ENCODE peak calls at places on chromosomes 12 and 14, in five cellular contexts. N, X, Y, Q and R are unnamed samples. For H3K36me3, the result is how much of the 10 kb centered on the place peaks cover.

GRCh38 chr12:57479376-57480115 is at the start of gene ARHGAP9:
- DNase-seq in N (no peak), X (no peak), Y (no peak), Q (no peak), R (peak)

GRCh38 chr14:50085570-50086315 is 30.6 kb downstream of the VCPKMT start:
- DNase-seq in N (no peak), X (no peak), Y (no peak), Q (peak), R (peak)

GRCh38 chr12:10113085-10113484 is 14.3 kb upstream of the CLEC1A start:
- DNase-seq in N (no peak), X (no peak), Y (no peak), Q (peak), R (no peak)

GRCh38 chr14:73759183-73759713 is 45.1 kb upstream of the PNMA1 start:
- DNase-seq in N (peak), X (peak), Y (peak), Q (peak), R (peak)

GRCh38 chr12:40692617-40693502 is 621 bp downstream of the CNTN1 start:
- DNase-seq in N (peak), X (peak), Y (peak), Q (peak), R (peak)

GRCh38 chr14:94395306-94395899 is 7.0 kb upstream of the SERPINA1 start:
- DNase-seq in N (no peak), X (no peak), Y (no peak), Q (no peak), R (no peak)

GRCh38 chr14:34650786-34651584 is 21.0 kb upstream of the SNX6 start:
- DNase-seq in N (no peak), X (no peak), Y (no peak), Q (peak), R (no peak)

GRCh38 chr14:55245657-55246268 is 25.5 kb upstream of the FBXO34 start:
- DNase-seq in N (no peak), X (no peak), Y (peak), Q (peak), R (no peak)

GRCh38 chr14:49857427-49858003 is 4.9 kb upstream of the NEMF start:
- DNase-seq in N (no peak), X (no peak), Y (no peak), Q (no peak), R (no peak)

GRCh38 chr12:132275110-132275531 is 54.3 kb downstream of the GALNT9 start:
- DNase-seq in N (no peak), X (no peak), Y (peak), Q (peak), R (peak)

GRCh38 chr12:45219621-45220020 is 3.7 kb downstream of the ANO6 start:
- DNase-seq in N (no peak), X (no peak), Y (no peak), Q (no peak), R (no peak)

GRCh38 chr12:67645126-67645525 is 3.4 kb upstream of the DYRK2 start:
- DNase-seq in N (no peak), X (no peak), Y (no peak), Q (no peak), R (no peak)

GRCh38 chr14:68020999-68021663 is 201.6 kb downstream of the RAD51B start:
- DNase-seq in N (no peak), X (no peak), Y (no peak), Q (no peak), R (no peak)

GRCh38 chr12:121926874-121927706 is 8.7 kb downstream of the CFAP251 start:
- DNase-seq in N (no peak), X (no peak), Y (no peak), Q (no peak), R (no peak)

GRCh38 chr14:36313898-36314297 is 6.5 kb downstream of the MBIP start:
- DNase-seq in N (no peak), X (no peak), Y (no peak), Q (no peak), R (no peak)

DNA sequence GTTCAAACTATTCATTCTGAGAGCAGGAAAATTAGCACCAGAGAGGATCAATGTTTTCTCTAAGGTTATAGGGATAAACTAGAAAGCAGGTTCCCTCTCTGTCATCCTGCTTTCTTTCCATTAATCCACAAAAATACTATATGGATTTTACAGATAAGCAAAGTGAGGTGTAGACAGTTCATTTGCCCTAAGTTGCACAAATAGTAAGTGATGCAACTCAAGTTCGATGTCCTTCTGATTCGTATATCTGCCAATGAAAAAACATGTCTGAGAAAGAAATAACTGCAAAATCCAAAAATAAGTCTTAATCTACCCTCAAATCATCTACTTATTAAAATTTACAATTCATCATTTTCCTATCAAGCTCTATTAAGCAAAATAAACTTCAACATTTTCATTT is 254.6 kb upstream of the USP15 start:
- DNase-seq in N (no peak), X (no peak), Y (no peak), Q (no peak), R (no peak)
- H3K27ac ChIP-seq in N (no peak), X (no peak), Y (no peak), Q (no peak), R (no peak)

GRCh38 chr12:108845696-108846095 is 11.7 kb downstream of the SSH1 start:
- DNase-seq in N (no peak), X (no peak), Y (no peak), Q (no peak), R (no peak)
- H3K36me3 ChIP-seq in N (under half), X (under half), Y (under half), Q (under half), R (half or more)

DNA sequence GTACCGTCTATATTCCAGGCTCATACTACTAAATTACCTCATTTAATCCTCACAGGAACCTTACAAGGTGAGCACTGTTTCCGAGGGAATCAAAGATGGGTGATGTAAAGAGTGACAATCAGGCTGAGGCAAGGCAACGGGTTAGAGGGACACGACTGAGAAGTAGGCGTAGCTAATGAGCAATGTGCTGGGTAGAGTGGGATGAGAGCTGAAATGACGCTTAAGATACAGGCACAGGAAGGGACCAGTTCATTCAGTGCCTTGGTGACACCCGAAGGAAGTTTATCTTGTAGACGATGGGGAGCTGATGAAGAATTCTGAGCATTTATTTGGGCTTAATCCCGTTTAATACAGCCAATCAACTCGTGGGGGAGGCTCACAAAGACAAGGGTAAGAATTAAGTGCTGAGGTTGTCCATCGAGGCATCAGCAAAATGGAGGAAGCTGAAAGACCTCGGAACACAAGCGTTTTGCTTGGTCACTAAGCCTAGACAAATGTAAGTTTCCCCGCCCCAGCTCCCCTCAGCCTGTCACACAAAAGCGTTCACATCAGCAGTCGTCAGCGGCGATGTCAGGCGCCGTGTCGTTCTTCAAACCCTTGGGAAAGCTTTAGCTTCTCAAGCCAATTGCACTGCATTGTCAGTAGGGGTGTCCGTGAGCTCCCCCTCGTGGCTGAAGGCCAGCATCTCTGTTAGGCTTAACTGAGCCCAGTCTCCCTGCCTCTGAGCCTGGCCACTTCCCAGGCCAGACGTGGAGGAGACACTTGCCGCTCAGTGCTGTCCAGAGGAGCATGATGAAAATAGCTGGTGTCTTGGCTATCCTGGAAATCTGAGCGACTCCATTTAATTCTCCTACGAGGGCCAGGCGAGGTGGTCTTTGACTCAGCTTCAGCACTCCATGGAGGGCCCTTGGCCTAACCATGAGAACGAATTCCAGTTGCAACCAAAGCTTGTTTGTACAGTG is 288.5 kb upstream of the G2E3 start:
- DNase-seq in N (peak), X (peak), Y (peak), Q (peak), R (peak)
- H3K4me3 ChIP-seq in N (no peak), X (no peak), Y (peak), Q (peak), R (no peak)

DNA sequence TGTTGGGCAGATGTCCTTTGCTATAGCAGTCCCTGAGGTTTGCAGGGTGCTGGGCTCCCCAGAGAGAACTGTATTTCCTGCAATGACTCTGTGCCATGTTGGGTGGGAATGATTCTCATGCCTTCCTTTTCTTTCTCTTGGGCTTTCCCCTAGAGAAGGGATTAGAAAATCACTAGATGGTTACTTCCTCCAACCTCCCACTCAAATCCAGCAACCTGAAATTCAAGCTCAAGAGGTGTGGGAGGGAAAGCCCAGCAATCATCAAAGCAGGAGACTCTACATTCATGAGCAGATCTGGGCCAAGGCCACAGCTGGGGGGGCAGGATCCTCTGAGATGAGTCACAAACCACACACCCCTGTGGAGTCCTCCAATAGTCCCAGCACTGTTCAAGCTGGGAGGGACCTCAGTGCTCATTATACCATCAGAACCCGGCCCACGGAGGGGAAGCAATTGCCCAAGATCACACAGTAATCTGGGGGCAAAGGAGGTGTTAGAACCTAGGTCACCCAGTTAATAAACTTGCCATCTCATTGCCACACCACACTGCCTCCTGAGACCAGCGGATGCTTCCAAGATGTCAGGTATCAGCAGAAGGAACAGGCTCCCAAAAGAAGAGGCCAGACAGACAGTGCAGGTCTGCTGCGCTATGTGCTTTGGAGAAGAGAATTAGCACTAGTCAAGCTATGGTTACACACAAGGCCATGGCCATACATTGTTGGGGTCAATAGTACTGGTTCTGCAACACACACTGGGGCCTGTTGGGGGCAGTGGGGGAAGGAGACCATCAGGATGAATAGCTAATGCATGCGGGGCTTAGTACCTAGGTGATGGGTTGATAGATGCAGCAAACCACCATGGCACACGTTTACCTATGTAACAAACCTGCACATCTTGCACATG is 65.7 kb downstream of the TTC9 start:
- DNase-seq in N (peak), X (no peak), Y (no peak), Q (peak), R (no peak)
- H3K27ac ChIP-seq in N (no peak), X (no peak), Y (no peak), Q (no peak), R (no peak)

DNA sequence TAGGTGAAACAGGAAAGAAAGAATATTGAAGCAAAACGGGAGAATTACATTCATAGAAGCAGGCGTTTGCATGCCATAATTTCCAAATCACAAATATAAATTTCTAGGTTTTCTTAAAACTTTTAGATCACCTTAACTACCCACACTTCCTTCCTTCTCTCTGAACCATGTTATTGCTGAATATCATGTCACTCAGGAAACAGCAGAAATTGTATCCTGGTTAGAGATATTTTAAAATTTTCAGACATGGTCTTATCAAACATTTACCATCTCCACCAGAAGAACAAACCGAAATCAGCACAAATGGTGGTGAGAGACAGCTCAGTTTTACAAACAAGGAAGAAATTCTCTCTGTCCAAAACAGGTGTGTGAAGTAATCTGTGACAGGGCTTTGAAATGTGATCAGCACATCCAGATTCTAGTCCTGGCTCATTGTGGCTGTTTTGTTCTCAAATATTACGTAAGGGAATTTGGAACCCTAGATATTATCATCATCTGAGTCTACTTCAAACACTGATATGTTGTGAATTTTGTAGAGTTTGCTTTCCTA is 16.3 kb downstream of the TESPA1 start:
- DNase-seq in N (no peak), X (no peak), Y (no peak), Q (no peak), R (no peak)
- H3K36me3 ChIP-seq in N (under half), X (under half), Y (under half), Q (under half), R (under half)

GRCh38 chr12:7321624-7322023 is 17.8 kb downstream of the ACSM4 start:
- DNase-seq in N (no peak), X (no peak), Y (no peak), Q (no peak), R (no peak)
- H3K4me3 ChIP-seq in N (no peak), X (no peak), Y (no peak), Q (no peak), R (no peak)